ENCODE peak calls at places on chromosomes 2 and 18, in four cellular contexts. One of them, this sample, is unnamed.

GRCh38 chr2:38552259-38552658 is 50.5 kb downstream of the HNRNPLL start:
- DNase-seq in heart right ventricle: no peak
- DNase-seq in Panc1: no peak
- DNase-seq in PC-9: no peak
- DNase-seq in this sample: no peak

GRCh38 chr2:241080405-241081189 is 21.5 kb downstream of the MTERF4 start:
- DNase-seq in heart right ventricle: no peak
- DNase-seq in Panc1: no peak
- DNase-seq in PC-9: no peak
- DNase-seq in this sample: no peak

GRCh38 chr2:47905454-47906260 is 641 bp downstream of the FBXO11 start:
- DNase-seq in heart right ventricle: peak; percentile 66
- DNase-seq in Panc1: no peak
- DNase-seq in PC-9: no peak
- DNase-seq in this sample: peak; percentile 53

GRCh38 chr2:149768320-149768799 is 180.8 kb upstream of the MMADHC start:
- DNase-seq in heart right ventricle: no peak
- DNase-seq in Panc1: no peak
- DNase-seq in PC-9: peak; percentile 49
- DNase-seq in this sample: peak; percentile 72

GRCh38 chr2:189534854-189535253 is 45.7 kb downstream of the SLC40A1 start:
- DNase-seq in heart right ventricle: no peak
- DNase-seq in Panc1: no peak
- DNase-seq in PC-9: peak; percentile 62
- DNase-seq in this sample: peak; percentile 41

GRCh38 chr18:8107426-8107825 is 501.8 kb upstream of the RAB12 start:
- DNase-seq in heart right ventricle: no peak
- DNase-seq in Panc1: no peak
- DNase-seq in PC-9: no peak
- DNase-seq in this sample: no peak

GRCh38 chr2:234394450-234394849 is 102.4 kb downstream of the ARL4C start:
- DNase-seq in heart right ventricle: no peak
- DNase-seq in Panc1: no peak
- DNase-seq in PC-9: no peak
- DNase-seq in this sample: no peak

GRCh38 chr2:239811001-239811798 is 213.9 kb downstream of the NDUFA10 start:
- DNase-seq in heart right ventricle: no peak
- DNase-seq in Panc1: no peak
- DNase-seq in PC-9: no peak
- DNase-seq in this sample: no peak

GRCh38 chr2:172693529-172694185 is 42.0 kb upstream of the RAPGEF4 start:
- DNase-seq in heart right ventricle: no peak
- DNase-seq in Panc1: no peak
- DNase-seq in PC-9: peak; percentile 78
- DNase-seq in this sample: no peak

GRCh38 chr2:95351080-95351915 is 51.2 kb upstream of the FAHD2A start:
- DNase-seq in heart right ventricle: no peak
- DNase-seq in Panc1: no peak
- DNase-seq in PC-9: no peak
- DNase-seq in this sample: no peak

GRCh38 chr2:181683518-181684453 is 3.5 kb upstream of the NEUROD1 start:
- DNase-seq in heart right ventricle: no peak
- DNase-seq in Panc1: no peak
- DNase-seq in PC-9: no peak
- DNase-seq in this sample: no peak

GRCh38 chr2:223100061-223100511 is 48.1 kb downstream of the KCNE4 start:
- DNase-seq in heart right ventricle: peak; percentile 60
- DNase-seq in Panc1: no peak
- DNase-seq in PC-9: no peak
- DNase-seq in this sample: peak; percentile 93

GRCh38 chr2:156189584-156189983 is 142.9 kb downstream of the NR4A2 start:
- DNase-seq in heart right ventricle: no peak
- DNase-seq in Panc1: no peak
- DNase-seq in PC-9: no peak
- DNase-seq in this sample: no peak

GRCh38 chr2:216115224-216115582 is 6.1 kb downstream of the XRCC5 start:
- DNase-seq in heart right ventricle: no peak
- DNase-seq in Panc1: no peak
- DNase-seq in PC-9: no peak
- DNase-seq in this sample: peak; percentile 31

GRCh38 chr2:102427249-102427648 is 4.3 kb downstream of the IL18RAP start:
- DNase-seq in heart right ventricle: no peak
- DNase-seq in Panc1: no peak
- DNase-seq in PC-9: no peak
- DNase-seq in this sample: no peak

GRCh38 chr2:69177785-69178636 is 165.0 kb downstream of the ANTXR1 start:
- DNase-seq in heart right ventricle: peak; percentile 88
- DNase-seq in Panc1: no peak
- DNase-seq in PC-9: peak; percentile 68
- DNase-seq in this sample: peak; percentile 100

GRCh38 chr2:58973831-58974281 is 732.7 kb upstream of the FANCL start:
- DNase-seq in heart right ventricle: no peak
- DNase-seq in Panc1: no peak
- DNase-seq in PC-9: no peak
- DNase-seq in this sample: peak; percentile 48

GRCh38 chr2:226467633-226468032 is 332.0 kb downstream of the IRS1 start:
- DNase-seq in heart right ventricle: no peak
- DNase-seq in Panc1: no peak
- DNase-seq in PC-9: no peak
- DNase-seq in this sample: no peak

GRCh38 chr18:9429662-9429993 is 45.7 kb upstream of the RALBP1 start:
- DNase-seq in heart right ventricle: no peak
- DNase-seq in Panc1: no peak
- DNase-seq in PC-9: no peak
- DNase-seq in this sample: no peak

GRCh38 chr2:20567159-20567925 is 83.6 kb downstream of the HS1BP3 start:
- DNase-seq in heart right ventricle: no peak
- DNase-seq in Panc1: no peak
- DNase-seq in PC-9: no peak
- DNase-seq in this sample: no peak

GRCh38 chr2:185676316-185676715 is 62.3 kb upstream of the FSIP2 start:
- DNase-seq in heart right ventricle: no peak
- DNase-seq in Panc1: no peak
- DNase-seq in PC-9: no peak
- DNase-seq in this sample: no peak

GRCh38 chr2:8575011-8575750 is 106.7 kb upstream of the ID2 start:
- DNase-seq in heart right ventricle: no peak
- DNase-seq in Panc1: no peak
- DNase-seq in PC-9: no peak
- DNase-seq in this sample: peak; percentile 19

GRCh38 chr2:74917702-74918619 is 40.5 kb upstream of the POLE4 start:
- DNase-seq in heart right ventricle: no peak
- DNase-seq in Panc1: peak; percentile 64
- DNase-seq in PC-9: peak; percentile 92
- DNase-seq in this sample: peak; percentile 84

GRCh38 chr18:69626643-69627242 is 226.1 kb downstream of the DOK6 start:
- DNase-seq in heart right ventricle: no peak
- DNase-seq in Panc1: no peak
- DNase-seq in PC-9: no peak
- DNase-seq in this sample: no peak

GRCh38 chr2:8202139-8202538 is 479.7 kb upstream of the ID2 start:
- DNase-seq in heart right ventricle: no peak
- DNase-seq in Panc1: no peak
- DNase-seq in PC-9: no peak
- DNase-seq in this sample: no peak

GRCh38 chr2:217162533-217162932 is 302.7 kb upstream of the TNP1 start:
- DNase-seq in heart right ventricle: no peak
- DNase-seq in Panc1: no peak
- DNase-seq in PC-9: peak; percentile 57
- DNase-seq in this sample: peak; percentile 99

DNA sequence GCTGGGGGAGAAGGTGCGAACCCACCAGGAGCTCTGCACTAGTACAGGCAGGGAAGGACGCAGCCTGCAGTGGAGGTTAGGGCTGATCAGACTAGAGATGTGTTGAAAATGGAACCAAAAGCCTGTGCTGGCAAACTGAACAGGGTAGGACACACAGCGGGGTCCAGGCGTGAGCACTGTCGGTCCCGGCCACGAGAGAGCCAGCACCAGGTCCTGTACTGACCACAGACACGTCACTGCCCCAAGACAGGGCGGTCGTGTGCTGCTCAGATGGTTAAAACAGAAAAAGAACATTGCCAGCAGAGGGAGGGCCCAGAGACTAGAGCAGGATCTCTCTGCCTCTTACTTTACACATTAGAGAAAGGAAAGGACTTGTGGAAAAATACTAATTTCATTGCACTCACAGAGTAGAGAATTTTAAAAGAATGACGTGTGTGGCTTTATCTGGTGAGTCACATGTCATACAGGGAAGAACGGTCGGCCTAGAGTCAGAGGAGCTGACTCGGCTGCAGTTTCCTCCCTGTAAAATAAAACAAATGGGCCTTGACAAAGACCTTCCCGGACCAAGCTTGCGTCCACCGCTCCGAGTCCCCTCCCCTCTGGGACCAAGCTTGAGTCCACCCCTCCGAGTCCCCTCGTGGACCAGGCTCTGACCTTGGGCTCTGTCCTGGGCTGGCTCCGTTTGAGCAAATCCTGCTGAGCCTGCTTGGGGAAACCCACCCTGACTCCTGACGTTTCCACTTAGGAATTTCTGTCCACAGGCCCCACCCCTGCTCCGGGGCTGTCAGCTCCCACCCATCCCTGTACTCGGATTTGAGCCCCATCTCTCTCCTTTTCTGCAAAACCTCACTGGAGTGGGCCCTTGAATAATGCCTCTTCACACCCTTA is 16.7 kb upstream of the ADI1 start:
- DNase-seq in heart right ventricle: peak; percentile 68
- DNase-seq in Panc1: peak; percentile 67
- DNase-seq in PC-9: peak; percentile 93
- DNase-seq in this sample: peak; percentile 98
- TF ChIP-seq CTCF in heart right ventricle: peak; percentile 25
- TF ChIP-seq CTCF in Panc1: no peak
- TF ChIP-seq CTCF in PC-9: peak; percentile 29
- TF ChIP-seq CTCF in this sample: peak; percentile 43

GRCh38 chr2:231528636-231529030 is 1.6 kb downstream of the NMUR1 start:
- DNase-seq in heart right ventricle: no peak
- DNase-seq in Panc1: no peak
- DNase-seq in PC-9: no peak
- DNase-seq in this sample: no peak
- H3K4me3 ChIP-seq in heart right ventricle: no peak overlapping the region
- H3K4me3 ChIP-seq in Panc1: no peak overlapping the region
- H3K4me3 ChIP-seq in PC-9: no peak overlapping the region
- H3K4me3 ChIP-seq in this sample: no peak overlapping the region

DNA sequence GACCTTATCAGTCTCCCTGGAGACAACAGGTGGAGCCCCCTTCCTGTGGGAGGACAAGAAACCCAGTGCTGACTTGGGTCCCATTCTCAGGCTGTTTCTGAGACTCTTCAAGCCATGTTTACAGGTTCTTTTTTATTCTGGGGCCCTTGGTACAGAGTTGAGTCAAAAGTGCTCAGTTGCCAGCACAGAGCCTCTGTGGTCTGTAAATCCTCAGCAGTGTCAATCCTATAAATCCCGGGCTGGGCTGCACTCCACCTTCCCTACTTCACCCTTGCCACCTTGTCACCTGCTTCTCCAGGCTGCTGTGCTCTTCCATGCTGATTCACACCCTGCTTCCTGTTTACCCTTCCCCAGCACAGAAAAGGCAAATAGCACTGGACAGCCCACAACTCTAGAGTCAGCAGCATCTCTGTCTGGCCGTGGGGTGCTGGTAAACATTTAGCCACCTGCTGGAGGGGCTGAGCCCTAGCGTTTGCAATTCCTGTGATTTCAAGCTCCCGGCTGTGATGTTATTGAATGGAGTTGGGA is 74.7 kb downstream of the TNFRSF11A start:
- DNase-seq in heart right ventricle: no peak
- DNase-seq in Panc1: peak; percentile 48
- DNase-seq in PC-9: peak; percentile 82
- DNase-seq in this sample: no peak
- TF ChIP-seq CTCF in heart right ventricle: no peak
- TF ChIP-seq CTCF in Panc1: peak; percentile 12
- TF ChIP-seq CTCF in PC-9: peak; percentile 68
- TF ChIP-seq CTCF in this sample: peak; percentile 16

GRCh38 chr2:152395132-152396024 is 60.4 kb downstream of the FMNL2 start:
- DNase-seq in heart right ventricle: no peak
- DNase-seq in Panc1: no peak
- DNase-seq in PC-9: no peak
- DNase-seq in this sample: no peak
- H3K4me3 ChIP-seq in heart right ventricle: peak overlapping the region; percentile 8
- H3K4me3 ChIP-seq in Panc1: no peak overlapping the region
- H3K4me3 ChIP-seq in PC-9: no peak overlapping the region
- H3K4me3 ChIP-seq in this sample: peak overlapping the region; percentile 13

DNA sequence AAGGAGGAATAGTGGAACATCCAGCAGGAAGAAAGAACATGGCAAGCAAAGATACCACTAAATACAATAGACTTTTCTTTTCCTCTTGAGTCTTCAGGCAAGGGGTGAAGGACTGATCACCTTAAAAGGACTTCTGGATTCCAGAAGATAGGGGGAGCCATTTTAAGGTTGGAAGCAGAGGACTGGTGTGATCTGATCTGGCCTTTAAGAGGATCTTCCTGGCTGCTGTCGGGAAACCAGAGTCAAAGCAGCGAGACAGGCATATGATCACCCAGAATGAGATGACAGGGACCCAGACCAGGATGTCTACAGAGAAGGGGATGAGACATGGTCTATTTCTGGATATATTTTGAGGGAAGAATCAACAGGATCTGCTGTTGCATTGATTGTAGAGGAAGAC is 558.0 kb downstream of the STK39 start:
- DNase-seq in heart right ventricle: no peak
- DNase-seq in Panc1: no peak
- DNase-seq in PC-9: no peak
- DNase-seq in this sample: no peak
- TF ChIP-seq CTCF in heart right ventricle: no peak
- TF ChIP-seq CTCF in Panc1: peak; percentile 12
- TF ChIP-seq CTCF in PC-9: no peak
- TF ChIP-seq CTCF in this sample: no peak